ENCODE peak calls at places on chromosomes 3 and 15, in ten cellular contexts. One of them, this sample, is unnamed.

GRCh38 chr3:81838455-81838854 is 77.0 kb upstream of the GBE1 start:
- DNase-seq in RWPE1: no peak
- DNase-seq in stimulated activated CD4-positive, alpha-beta T cell treated with anti-CD3 and anti-CD28 coated beads, Interleukin-4, amount 100 ng/mL, for 1 hour: no peak
- DNase-seq in mesothelial cell of epicardium: no peak
- DNase-seq in KG1: no peak
- DNase-seq in cardiac muscle cell: no peak
- DNase-seq in neural crest cell: no peak
- DNase-seq in OCI-LY7: no peak
- DNase-seq in esophagus squamous epithelium: no peak
- DNase-seq in GM06990: no peak
- DNase-seq in this sample: no peak

GRCh38 chr3:16478516-16478915 is 35.0 kb downstream of the RFTN1 start:
- DNase-seq in KG1: no peak
- DNase-seq in GM06990: no peak
- DNase-seq in stimulated activated CD4-positive, alpha-beta T cell treated with anti-CD3 and anti-CD28 coated beads, Interleukin-4, amount 100 ng/mL, for 1 hour: no peak
- DNase-seq in esophagus squamous epithelium: no peak
- DNase-seq in mesothelial cell of epicardium: no peak
- DNase-seq in RWPE1: no peak
- DNase-seq in neural crest cell: no peak
- DNase-seq in OCI-LY7: no peak
- DNase-seq in cardiac muscle cell: no peak
- DNase-seq in this sample: no peak

GRCh38 chr3:30161370-30161769 is 445.0 kb upstream of the TGFBR2 start:
- DNase-seq in RWPE1: no peak
- DNase-seq in GM06990: no peak
- DNase-seq in esophagus squamous epithelium: no peak
- DNase-seq in mesothelial cell of epicardium: no peak
- DNase-seq in neural crest cell: no peak
- DNase-seq in OCI-LY7: no peak
- DNase-seq in stimulated activated CD4-positive, alpha-beta T cell treated with anti-CD3 and anti-CD28 coated beads, Interleukin-4, amount 100 ng/mL, for 1 hour: no peak
- DNase-seq in cardiac muscle cell: no peak
- DNase-seq in KG1: no peak
- DNase-seq in this sample: no peak

GRCh38 chr3:97990624-97991277 is 18.5 kb upstream of the RIOX2 start:
- DNase-seq in RWPE1: no peak
- DNase-seq in cardiac muscle cell: no peak
- DNase-seq in KG1: no peak
- DNase-seq in esophagus squamous epithelium: no peak
- DNase-seq in stimulated activated CD4-positive, alpha-beta T cell treated with anti-CD3 and anti-CD28 coated beads, Interleukin-4, amount 100 ng/mL, for 1 hour: no peak
- DNase-seq in neural crest cell: no peak
- DNase-seq in GM06990: no peak
- DNase-seq in mesothelial cell of epicardium: no peak
- DNase-seq in OCI-LY7: no peak
- DNase-seq in this sample: no peak

GRCh38 chr15:97082835-97083234 is 752.3 kb downstream of the NR2F2 start:
- DNase-seq in RWPE1: no peak
- DNase-seq in neural crest cell: no peak
- DNase-seq in esophagus squamous epithelium: no peak
- DNase-seq in mesothelial cell of epicardium: no peak
- DNase-seq in OCI-LY7: no peak
- DNase-seq in stimulated activated CD4-positive, alpha-beta T cell treated with anti-CD3 and anti-CD28 coated beads, Interleukin-4, amount 100 ng/mL, for 1 hour: no peak
- DNase-seq in cardiac muscle cell: no peak
- DNase-seq in KG1: no peak
- DNase-seq in GM06990: no peak
- DNase-seq in this sample: no peak

GRCh38 chr3:62670351-62670750 is 204.9 kb downstream of the CADPS start:
- DNase-seq in esophagus squamous epithelium: no peak
- DNase-seq in GM06990: no peak
- DNase-seq in stimulated activated CD4-positive, alpha-beta T cell treated with anti-CD3 and anti-CD28 coated beads, Interleukin-4, amount 100 ng/mL, for 1 hour: no peak
- DNase-seq in mesothelial cell of epicardium: no peak
- DNase-seq in OCI-LY7: no peak
- DNase-seq in neural crest cell: no peak
- DNase-seq in KG1: no peak
- DNase-seq in RWPE1: peak
- DNase-seq in cardiac muscle cell: no peak
- DNase-seq in this sample: no peak

GRCh38 chr3:187963003-187963676 is 190.8 kb upstream of the LPP start:
- DNase-seq in mesothelial cell of epicardium: no peak
- DNase-seq in GM06990: no peak
- DNase-seq in esophagus squamous epithelium: no peak
- DNase-seq in cardiac muscle cell: no peak
- DNase-seq in RWPE1: no peak
- DNase-seq in neural crest cell: no peak
- DNase-seq in stimulated activated CD4-positive, alpha-beta T cell treated with anti-CD3 and anti-CD28 coated beads, Interleukin-4, amount 100 ng/mL, for 1 hour: no peak
- DNase-seq in KG1: no peak
- DNase-seq in OCI-LY7: peak
- DNase-seq in this sample: no peak

GRCh38 chr3:107999215-107999775 is 91.5 kb downstream of the CD47 start:
- DNase-seq in neural crest cell: no peak
- DNase-seq in KG1: no peak
- DNase-seq in OCI-LY7: no peak
- DNase-seq in mesothelial cell of epicardium: no peak
- DNase-seq in GM06990: no peak
- DNase-seq in esophagus squamous epithelium: no peak
- DNase-seq in stimulated activated CD4-positive, alpha-beta T cell treated with anti-CD3 and anti-CD28 coated beads, Interleukin-4, amount 100 ng/mL, for 1 hour: no peak
- DNase-seq in cardiac muscle cell: no peak
- DNase-seq in RWPE1: peak
- DNase-seq in this sample: no peak

GRCh38 chr3:51620543-51620942 is 50.5 kb upstream of the TEX264 start:
- DNase-seq in OCI-LY7: no peak
- DNase-seq in esophagus squamous epithelium: no peak
- DNase-seq in stimulated activated CD4-positive, alpha-beta T cell treated with anti-CD3 and anti-CD28 coated beads, Interleukin-4, amount 100 ng/mL, for 1 hour: no peak
- DNase-seq in KG1: no peak
- DNase-seq in RWPE1: no peak
- DNase-seq in neural crest cell: no peak
- DNase-seq in cardiac muscle cell: no peak
- DNase-seq in mesothelial cell of epicardium: no peak
- DNase-seq in GM06990: no peak
- DNase-seq in this sample: no peak

GRCh38 chr15:74787251-74788041 is 5.6 kb downstream of the CSK start:
- DNase-seq in esophagus squamous epithelium: peak
- DNase-seq in GM06990: peak
- DNase-seq in cardiac muscle cell: peak
- DNase-seq in stimulated activated CD4-positive, alpha-beta T cell treated with anti-CD3 and anti-CD28 coated beads, Interleukin-4, amount 100 ng/mL, for 1 hour: peak
- DNase-seq in RWPE1: no peak
- DNase-seq in OCI-LY7: peak
- DNase-seq in mesothelial cell of epicardium: no peak
- DNase-seq in neural crest cell: peak
- DNase-seq in KG1: peak
- DNase-seq in this sample: peak

GRCh38 chr3:70556056-70556455 is 243.6 kb upstream of the MDFIC2 start:
- DNase-seq in OCI-LY7: no peak
- DNase-seq in stimulated activated CD4-positive, alpha-beta T cell treated with anti-CD3 and anti-CD28 coated beads, Interleukin-4, amount 100 ng/mL, for 1 hour: no peak
- DNase-seq in neural crest cell: no peak
- DNase-seq in esophagus squamous epithelium: no peak
- DNase-seq in GM06990: no peak
- DNase-seq in cardiac muscle cell: no peak
- DNase-seq in mesothelial cell of epicardium: no peak
- DNase-seq in KG1: no peak
- DNase-seq in RWPE1: no peak
- DNase-seq in this sample: no peak

GRCh38 chr3:133472242-133472641 is 72.4 kb downstream of the BFSP2 start:
- DNase-seq in KG1: no peak
- DNase-seq in stimulated activated CD4-positive, alpha-beta T cell treated with anti-CD3 and anti-CD28 coated beads, Interleukin-4, amount 100 ng/mL, for 1 hour: no peak
- DNase-seq in OCI-LY7: no peak
- DNase-seq in RWPE1: peak
- DNase-seq in esophagus squamous epithelium: no peak
- DNase-seq in GM06990: no peak
- DNase-seq in cardiac muscle cell: peak
- DNase-seq in mesothelial cell of epicardium: no peak
- DNase-seq in neural crest cell: peak
- DNase-seq in this sample: no peak

GRCh38 chr15:77329202-77329601 is 90.7 kb downstream of the PEAK1 start:
- DNase-seq in KG1: no peak
- DNase-seq in stimulated activated CD4-positive, alpha-beta T cell treated with anti-CD3 and anti-CD28 coated beads, Interleukin-4, amount 100 ng/mL, for 1 hour: no peak
- DNase-seq in neural crest cell: no peak
- DNase-seq in OCI-LY7: no peak
- DNase-seq in mesothelial cell of epicardium: no peak
- DNase-seq in cardiac muscle cell: no peak
- DNase-seq in esophagus squamous epithelium: no peak
- DNase-seq in GM06990: no peak
- DNase-seq in RWPE1: no peak
- DNase-seq in this sample: no peak

GRCh38 chr3:14631687-14632444 is 19.7 kb upstream of the CCDC174 start:
- DNase-seq in GM06990: no peak
- DNase-seq in mesothelial cell of epicardium: no peak
- DNase-seq in RWPE1: no peak
- DNase-seq in OCI-LY7: no peak
- DNase-seq in stimulated activated CD4-positive, alpha-beta T cell treated with anti-CD3 and anti-CD28 coated beads, Interleukin-4, amount 100 ng/mL, for 1 hour: no peak
- DNase-seq in cardiac muscle cell: no peak
- DNase-seq in KG1: no peak
- DNase-seq in neural crest cell: no peak
- DNase-seq in esophagus squamous epithelium: no peak
- DNase-seq in this sample: no peak

GRCh38 chr3:62493116-62493801 is 119.9 kb upstream of the FEZF2 start:
- DNase-seq in esophagus squamous epithelium: no peak
- DNase-seq in cardiac muscle cell: no peak
- DNase-seq in KG1: no peak
- DNase-seq in GM06990: no peak
- DNase-seq in stimulated activated CD4-positive, alpha-beta T cell treated with anti-CD3 and anti-CD28 coated beads, Interleukin-4, amount 100 ng/mL, for 1 hour: no peak
- DNase-seq in neural crest cell: no peak
- DNase-seq in OCI-LY7: peak
- DNase-seq in RWPE1: no peak
- DNase-seq in mesothelial cell of epicardium: no peak
- DNase-seq in this sample: peak

GRCh38 chr15:40939909-40940801 is 11.0 kb downstream of the DLL4 start:
- DNase-seq in esophagus squamous epithelium: no peak
- DNase-seq in mesothelial cell of epicardium: no peak
- DNase-seq in cardiac muscle cell: no peak
- DNase-seq in OCI-LY7: no peak
- DNase-seq in GM06990: no peak
- DNase-seq in neural crest cell: no peak
- DNase-seq in stimulated activated CD4-positive, alpha-beta T cell treated with anti-CD3 and anti-CD28 coated beads, Interleukin-4, amount 100 ng/mL, for 1 hour: no peak
- DNase-seq in RWPE1: no peak
- DNase-seq in KG1: no peak
- DNase-seq in this sample: peak

GRCh38 chr3:151630035-151630434 is 103.7 kb upstream of the AADACL2 start:
- DNase-seq in KG1: no peak
- DNase-seq in stimulated activated CD4-positive, alpha-beta T cell treated with anti-CD3 and anti-CD28 coated beads, Interleukin-4, amount 100 ng/mL, for 1 hour: no peak
- DNase-seq in cardiac muscle cell: no peak
- DNase-seq in RWPE1: no peak
- DNase-seq in esophagus squamous epithelium: no peak
- DNase-seq in GM06990: no peak
- DNase-seq in neural crest cell: no peak
- DNase-seq in OCI-LY7: no peak
- DNase-seq in mesothelial cell of epicardium: no peak
- DNase-seq in this sample: no peak

GRCh38 chr3:24999357-24999756 is 428.7 kb upstream of the RARB start:
- DNase-seq in stimulated activated CD4-positive, alpha-beta T cell treated with anti-CD3 and anti-CD28 coated beads, Interleukin-4, amount 100 ng/mL, for 1 hour: no peak
- DNase-seq in mesothelial cell of epicardium: no peak
- DNase-seq in RWPE1: no peak
- DNase-seq in cardiac muscle cell: no peak
- DNase-seq in KG1: no peak
- DNase-seq in neural crest cell: no peak
- DNase-seq in esophagus squamous epithelium: no peak
- DNase-seq in GM06990: no peak
- DNase-seq in OCI-LY7: no peak
- DNase-seq in this sample: no peak

GRCh38 chr3:8550619-8551018 is 49.0 kb downstream of the LMCD1 start:
- DNase-seq in KG1: no peak
- DNase-seq in RWPE1: no peak
- DNase-seq in cardiac muscle cell: no peak
- DNase-seq in neural crest cell: no peak
- DNase-seq in esophagus squamous epithelium: no peak
- DNase-seq in OCI-LY7: no peak
- DNase-seq in mesothelial cell of epicardium: no peak
- DNase-seq in GM06990: no peak
- DNase-seq in stimulated activated CD4-positive, alpha-beta T cell treated with anti-CD3 and anti-CD28 coated beads, Interleukin-4, amount 100 ng/mL, for 1 hour: no peak
- DNase-seq in this sample: no peak

GRCh38 chr3:46058981-46059380 is 31.7 kb upstream of the XCR1 start:
- DNase-seq in KG1: no peak
- DNase-seq in esophagus squamous epithelium: no peak
- DNase-seq in cardiac muscle cell: no peak
- DNase-seq in GM06990: no peak
- DNase-seq in stimulated activated CD4-positive, alpha-beta T cell treated with anti-CD3 and anti-CD28 coated beads, Interleukin-4, amount 100 ng/mL, for 1 hour: no peak
- DNase-seq in RWPE1: no peak
- DNase-seq in neural crest cell: no peak
- DNase-seq in OCI-LY7: no peak
- DNase-seq in mesothelial cell of epicardium: no peak
- DNase-seq in this sample: no peak